ENCODE peak calls at places on chromosomes 16 and 17, in eight cellular contexts. X is tibial artery; C is CD8-positive, alpha-beta memory T cell; L is heart right ventricle; D is pancreas; G is uterus; W is lower lobe of right lung; O is left lung. J is an unnamed sample.

GRCh38 chr17:49715717-49716279 is 8.0 kb upstream of the SLC35B1 start:
- DNase-seq in L (no peak), G (no peak), D (no peak), W (no peak), X (no peak), C (peak; percentile 62), O (no peak), J (no peak)

GRCh38 chr16:80707686-80708085 is 96.7 kb downstream of the CDYL2 start:
- DNase-seq in W (no peak), D (no peak), L (no peak), C (no peak), G (no peak), O (no peak), X (no peak), J (no peak)

GRCh38 chr17:21417921-21418320 is 41.8 kb downstream of the KCNJ12 start:
- DNase-seq in X (no peak), O (no peak), G (no peak), D (no peak), L (no peak), C (no peak), W (no peak), J (no peak)

GRCh38 chr16:30535106-30535776 is 583 bp upstream of the ZNF747 start:
- DNase-seq in D (no peak), X (no peak), W (no peak), C (no peak), L (no peak), G (no peak), O (no peak), J (peak; percentile 41)

GRCh38 chr16:52621651-52622050 is 74.7 kb upstream of the TOX3 start:
- DNase-seq in W (no peak), D (no peak), L (no peak), O (no peak), C (no peak), X (no peak), G (no peak), J (no peak)

GRCh38 chr16:88387941-88388627 is 5.3 kb downstream of the ZNF469 start:
- DNase-seq in W (peak; percentile 89), C (no peak), O (peak; percentile 90), L (no peak), D (peak; percentile 90), G (no peak), X (no peak), J (no peak)

GRCh38 chr16:51429041-51429440 is 278.0 kb upstream of the SALL1 start:
- DNase-seq in X (no peak), D (no peak), L (no peak), W (no peak), O (no peak), C (no peak), G (no peak), J (no peak)

GRCh38 chr17:73906896-73907600 is 262.8 kb upstream of the SDK2 start:
- DNase-seq in C (no peak), O (no peak), W (no peak), X (no peak), G (no peak), L (no peak), D (no peak), J (no peak)

GRCh38 chr16:813204-813915 is 12.8 kb upstream of the GNG13 start:
- DNase-seq in O (no peak), C (peak; percentile 17), D (peak; percentile 74), W (no peak), L (no peak), X (no peak), G (no peak), J (peak; percentile 28)

GRCh38 chr16:58027341-58028167 is 2.0 kb downstream of the MMP15 start:
- DNase-seq in G (no peak), X (no peak), W (peak; percentile 63), D (peak; percentile 86), O (peak; percentile 81), C (no peak), L (peak; percentile 68), J (peak; percentile 38)

GRCh38 chr17:46822388-46822921 is 4.0 kb upstream of the WNT3 start:
- DNase-seq in O (peak; percentile 93), W (peak; percentile 64), C (no peak), L (no peak), D (no peak), G (no peak), X (no peak), J (peak; percentile 50)

GRCh38 chr17:61408151-61409041 is 8.8 kb downstream of the TBX2 start:
- DNase-seq in G (no peak), X (peak; percentile 19), O (peak; percentile 80), D (peak; percentile 69), W (peak; percentile 43), C (no peak), L (no peak), J (no peak)

GRCh38 chr16:74462361-74462760 is 41.1 kb upstream of the CLEC18B start:
- DNase-seq in G (no peak), W (no peak), O (no peak), L (no peak), D (no peak), C (no peak), X (no peak), J (no peak)

GRCh38 chr16:7775072-7775488 is 442.4 kb downstream of the RBFOX1 start:
- DNase-seq in W (no peak), X (no peak), C (no peak), G (no peak), O (no peak), D (no peak), L (no peak), J (no peak)

DNA sequence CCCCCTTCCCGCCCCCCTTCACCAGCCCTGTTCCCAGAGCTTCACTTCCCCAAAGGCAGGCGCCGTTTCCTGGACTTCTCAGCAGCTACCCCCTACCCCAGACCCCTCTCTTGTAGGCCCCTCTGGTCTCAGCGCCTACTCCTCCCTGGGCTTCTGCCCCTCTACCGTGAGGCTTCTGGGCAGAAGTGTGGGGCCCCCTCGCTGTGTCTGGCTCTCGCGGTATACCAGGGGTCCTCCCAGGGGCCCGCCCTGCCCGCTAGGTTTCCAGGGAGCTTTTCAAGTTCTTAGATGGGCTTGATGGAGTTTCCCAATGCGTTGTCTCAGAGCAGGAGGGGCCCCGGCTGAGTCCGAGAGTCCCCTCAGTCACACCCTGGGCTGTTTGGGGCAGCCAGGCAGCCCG is 247.1 kb downstream of the SEC14L1 start:
- DNase-seq in W (no peak), X (no peak), L (no peak), D (peak; percentile 75), G (no peak), O (no peak), C (no peak), J (no peak)
- H3K4me1 ChIP-seq in W (peaks cover 95% of the 10 kb centered on the region), X (peaks cover 96% of the 10 kb centered on the region), L (peaks cover 61% of the 10 kb centered on the region), D (peaks cover 38% of the 10 kb centered on the region), G (peaks cover 21% of the 10 kb centered on the region), O (peaks cover 94% of the 10 kb centered on the region), C (peaks cover 93% of the 10 kb centered on the region), J (peaks cover 11% of the 10 kb centered on the region)

DNA sequence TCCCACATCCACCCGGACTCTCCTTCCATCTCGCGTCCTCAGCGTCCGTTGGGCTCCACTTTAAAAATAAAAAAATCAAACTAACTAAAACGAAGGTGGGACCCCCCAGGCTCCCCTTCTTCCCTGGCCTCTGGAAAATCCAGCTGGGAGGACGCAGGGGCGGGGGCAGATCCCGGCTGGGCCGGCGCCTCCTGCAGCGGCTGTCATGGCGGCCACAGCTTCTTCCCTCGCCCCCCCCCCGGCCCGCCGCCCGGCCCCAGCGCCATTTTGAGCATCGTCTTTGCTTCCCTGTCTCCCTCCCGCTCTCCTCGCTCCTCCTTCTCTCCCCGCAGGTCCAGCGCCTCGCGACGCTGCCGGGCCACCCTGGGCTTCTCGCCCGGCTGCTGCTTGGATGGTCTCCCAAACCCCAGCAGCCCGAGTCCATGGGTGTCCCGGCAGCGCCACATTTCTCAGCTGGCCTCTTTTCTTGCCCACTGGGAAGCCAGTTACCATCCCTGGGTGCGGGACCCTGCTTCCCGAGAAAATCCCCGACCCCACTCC is 3.3 kb downstream of the HOXB2 start:
- DNase-seq in X (no peak), D (peak; percentile 55), W (no peak), G (peak; percentile 57), L (peak; percentile 45), O (peak; percentile 64), C (no peak), J (peak; percentile 66)
- H3K4me3 ChIP-seq in X (peak overlapping the region; percentile 54), D (peak overlapping the region; percentile 8), W (peak overlapping the region; percentile 58), G (peak overlapping the region; percentile 64), L (peak overlapping the region; percentile 58), O (peak overlapping the region; percentile 51), C (peak overlapping the region; percentile 81), J (peak overlapping the region; percentile 68)

GRCh38 chr17:80503921-80504320 is 27.5 kb upstream of the NPTX1 start:
- DNase-seq in D (no peak), G (no peak), C (no peak), X (no peak), O (no peak), L (no peak), W (no peak), J (no peak)
- H3K4me1 ChIP-seq in D (no peaks in the 10 kb centered on the region), G (peaks cover 2% of the 10 kb centered on the region), C (no peaks in the 10 kb centered on the region), X (no peaks in the 10 kb centered on the region), O (no peaks in the 10 kb centered on the region), L (no peaks in the 10 kb centered on the region), W (no peaks in the 10 kb centered on the region), J (no peaks in the 10 kb centered on the region)

GRCh38 chr16:69190046-69190588 is 3.2 kb downstream of the SNTB2 start:
- DNase-seq in D (no peak), L (no peak), X (no peak), W (no peak), G (no peak), O (no peak), C (no peak), J (no peak)
- H3K4me3 ChIP-seq in D (no peak overlapping the region), L (no peak overlapping the region), X (no peak overlapping the region), W (no peak overlapping the region), G (no peak overlapping the region), O (no peak overlapping the region), C (no peak overlapping the region), J (no peak overlapping the region)

GRCh38 chr17:76989519-76989918 is 121.3 kb downstream of the MGAT5B start:
- DNase-seq in W (no peak), O (no peak), D (no peak), L (no peak), C (no peak), G (no peak), X (no peak), J (no peak)
- H3K4me1 ChIP-seq in W (no peaks in the 10 kb centered on the region), O (no peaks in the 10 kb centered on the region), D (no peaks in the 10 kb centered on the region), L (no peaks in the 10 kb centered on the region), C (peaks cover 7% of the 10 kb centered on the region), G (no peaks in the 10 kb centered on the region), X (no peaks in the 10 kb centered on the region), J (peaks cover 7% of the 10 kb centered on the region)

DNA sequence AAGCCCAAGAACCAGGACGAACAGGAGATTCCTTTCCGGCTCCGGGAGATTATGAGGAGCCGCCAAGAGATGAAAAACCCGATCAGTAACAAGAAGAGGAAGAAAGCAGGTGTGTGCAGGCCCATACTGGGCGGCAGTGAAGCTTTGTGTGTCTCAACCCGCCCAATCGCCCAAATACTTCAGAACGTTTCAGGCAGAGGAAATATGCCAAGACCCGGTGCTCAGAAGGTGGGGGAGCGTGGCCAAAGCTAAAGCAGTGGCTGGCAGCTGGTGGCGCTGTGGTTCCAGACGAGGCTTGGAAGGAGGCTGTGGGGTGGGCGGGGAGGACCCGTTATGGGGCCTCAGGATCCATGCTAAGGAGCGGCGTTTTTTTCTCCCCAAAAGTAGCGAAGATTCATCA is 1.2 kb downstream of the CCDC137 start:
- DNase-seq in L (no peak), G (no peak), X (no peak), D (no peak), W (no peak), O (no peak), C (no peak), J (no peak)
- H3K4me3 ChIP-seq in L (peak overlapping the region; percentile 99), G (no peak overlapping the region), X (no peak overlapping the region), D (no peak overlapping the region), W (peak overlapping the region; percentile 100), O (no peak overlapping the region), C (no peak overlapping the region), J (peak overlapping the region; percentile 87)

DNA sequence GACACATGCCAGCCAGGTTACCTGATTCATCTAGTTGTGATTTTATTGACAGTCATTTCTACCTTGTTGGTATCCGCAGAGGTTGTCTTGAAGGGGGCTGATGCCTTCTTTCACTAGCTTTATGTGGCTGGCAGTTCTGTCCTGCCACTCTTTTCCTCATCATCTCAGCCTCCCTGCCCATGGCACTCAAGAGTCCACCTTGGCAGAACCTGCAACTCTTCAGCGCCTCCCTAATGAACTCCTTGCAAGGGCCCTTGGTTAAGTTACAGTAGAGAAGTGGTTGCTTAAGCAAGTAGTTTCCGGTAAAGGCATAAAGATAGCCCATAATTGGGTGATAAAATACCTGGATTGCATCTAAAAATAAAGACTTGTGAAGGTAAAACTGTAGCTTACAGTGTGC is 489.9 kb downstream of the WWOX start:
- DNase-seq in L (no peak), D (no peak), W (no peak), G (no peak), O (no peak), X (no peak), C (no peak), J (no peak)
- H3K4me1 ChIP-seq in L (no peaks in the 10 kb centered on the region), D (no peaks in the 10 kb centered on the region), W (no peaks in the 10 kb centered on the region), G (no peaks in the 10 kb centered on the region), O (no peaks in the 10 kb centered on the region), X (no peaks in the 10 kb centered on the region), C (no peaks in the 10 kb centered on the region), J (no peaks in the 10 kb centered on the region)

J was measured in HAP-1.